ENCODE peak calls at places on chromosomes 11 and 22, in seven cellular contexts. One of them, this sample, is unnamed.

GRCh38 chr22:49751318-49751967 is 76.2 kb downstream of the BRD1 start:
- DNase-seq in T follicular helper cell: no peak
- DNase-seq in WTC11: no peak
- DNase-seq in neural progenitor cell: no peak
- DNase-seq in ELF-1: no peak
- DNase-seq in SHP77 treated with DMSO at 0.1 percent for 48 hours: no peak
- DNase-seq in stimulated activated CD8-positive, alpha-beta memory T cell treated with anti-CD3 and anti-CD28 coated beads, Interleukin-7, amount 100 ng/mL, for 4 hours: no peak
- DNase-seq in this sample: no peak

GRCh38 chr11:104163100-104164027 is 583 bp downstream of the PDGFD start:
- DNase-seq in T follicular helper cell: no peak
- DNase-seq in WTC11: peak; percentile 48
- DNase-seq in neural progenitor cell: peak; percentile 48
- DNase-seq in ELF-1: peak; percentile 29
- DNase-seq in SHP77 treated with DMSO at 0.1 percent for 48 hours: no peak
- DNase-seq in stimulated activated CD8-positive, alpha-beta memory T cell treated with anti-CD3 and anti-CD28 coated beads, Interleukin-7, amount 100 ng/mL, for 4 hours: no peak
- DNase-seq in this sample: no peak

GRCh38 chr11:73331138-73331916 is 23.3 kb downstream of the ARHGEF17 start:
- DNase-seq in T follicular helper cell: no peak
- DNase-seq in WTC11: peak; percentile 88
- DNase-seq in neural progenitor cell: peak; percentile 95
- DNase-seq in ELF-1: peak; percentile 89
- DNase-seq in SHP77 treated with DMSO at 0.1 percent for 48 hours: no peak
- DNase-seq in stimulated activated CD8-positive, alpha-beta memory T cell treated with anti-CD3 and anti-CD28 coated beads, Interleukin-7, amount 100 ng/mL, for 4 hours: no peak
- DNase-seq in this sample: no peak

GRCh38 chr22:39351689-39352214 is 2.0 kb downstream of the SYNGR1 start:
- DNase-seq in T follicular helper cell: no peak
- DNase-seq in WTC11: peak; percentile 44
- DNase-seq in neural progenitor cell: no peak
- DNase-seq in ELF-1: peak; percentile 78
- DNase-seq in SHP77 treated with DMSO at 0.1 percent for 48 hours: no peak
- DNase-seq in stimulated activated CD8-positive, alpha-beta memory T cell treated with anti-CD3 and anti-CD28 coated beads, Interleukin-7, amount 100 ng/mL, for 4 hours: no peak
- DNase-seq in this sample: no peak

GRCh38 chr22:36546092-36546804 is 17.3 kb upstream of the EIF3D start:
- DNase-seq in T follicular helper cell: no peak
- DNase-seq in WTC11: peak; percentile 79
- DNase-seq in neural progenitor cell: peak; percentile 88
- DNase-seq in ELF-1: peak; percentile 76
- DNase-seq in SHP77 treated with DMSO at 0.1 percent for 48 hours: peak; percentile 39
- DNase-seq in stimulated activated CD8-positive, alpha-beta memory T cell treated with anti-CD3 and anti-CD28 coated beads, Interleukin-7, amount 100 ng/mL, for 4 hours: no peak
- DNase-seq in this sample: no peak

GRCh38 chr22:23117890-23118646 is 23.7 kb downstream of the RSPH14 start:
- DNase-seq in T follicular helper cell: no peak
- DNase-seq in WTC11: no peak
- DNase-seq in neural progenitor cell: no peak
- DNase-seq in ELF-1: peak; percentile 49
- DNase-seq in SHP77 treated with DMSO at 0.1 percent for 48 hours: no peak
- DNase-seq in stimulated activated CD8-positive, alpha-beta memory T cell treated with anti-CD3 and anti-CD28 coated beads, Interleukin-7, amount 100 ng/mL, for 4 hours: no peak
- DNase-seq in this sample: no peak

GRCh38 chr11:1027483-1028290 is 8.8 kb downstream of the MUC6 start:
- DNase-seq in T follicular helper cell: no peak
- DNase-seq in WTC11: no peak
- DNase-seq in neural progenitor cell: no peak
- DNase-seq in ELF-1: no peak
- DNase-seq in SHP77 treated with DMSO at 0.1 percent for 48 hours: no peak
- DNase-seq in stimulated activated CD8-positive, alpha-beta memory T cell treated with anti-CD3 and anti-CD28 coated beads, Interleukin-7, amount 100 ng/mL, for 4 hours: no peak
- DNase-seq in this sample: no peak

GRCh38 chr11:76798202-76798581 is 15.0 kb downstream of the TSKU start:
- DNase-seq in T follicular helper cell: no peak
- DNase-seq in WTC11: no peak
- DNase-seq in neural progenitor cell: no peak
- DNase-seq in ELF-1: no peak
- DNase-seq in SHP77 treated with DMSO at 0.1 percent for 48 hours: no peak
- DNase-seq in stimulated activated CD8-positive, alpha-beta memory T cell treated with anti-CD3 and anti-CD28 coated beads, Interleukin-7, amount 100 ng/mL, for 4 hours: no peak
- DNase-seq in this sample: no peak

GRCh38 chr11:124610295-124610694 is 933 bp upstream of the PANX3 start:
- DNase-seq in T follicular helper cell: no peak
- DNase-seq in WTC11: no peak
- DNase-seq in neural progenitor cell: no peak
- DNase-seq in ELF-1: no peak
- DNase-seq in SHP77 treated with DMSO at 0.1 percent for 48 hours: no peak
- DNase-seq in stimulated activated CD8-positive, alpha-beta memory T cell treated with anti-CD3 and anti-CD28 coated beads, Interleukin-7, amount 100 ng/mL, for 4 hours: no peak
- DNase-seq in this sample: no peak

GRCh38 chr11:45285931-45286632 is at the start of gene SYT13:
- DNase-seq in T follicular helper cell: no peak
- DNase-seq in WTC11: peak; percentile 89
- DNase-seq in neural progenitor cell: peak; percentile 90
- DNase-seq in ELF-1: peak; percentile 72
- DNase-seq in SHP77 treated with DMSO at 0.1 percent for 48 hours: peak; percentile 44
- DNase-seq in stimulated activated CD8-positive, alpha-beta memory T cell treated with anti-CD3 and anti-CD28 coated beads, Interleukin-7, amount 100 ng/mL, for 4 hours: no peak
- DNase-seq in this sample: no peak

GRCh38 chr11:2303627-2304155 is 1.9 kb downstream of the TSPAN32 start:
- DNase-seq in T follicular helper cell: no peak
- DNase-seq in WTC11: no peak
- DNase-seq in neural progenitor cell: no peak
- DNase-seq in ELF-1: peak; percentile 23
- DNase-seq in SHP77 treated with DMSO at 0.1 percent for 48 hours: no peak
- DNase-seq in stimulated activated CD8-positive, alpha-beta memory T cell treated with anti-CD3 and anti-CD28 coated beads, Interleukin-7, amount 100 ng/mL, for 4 hours: no peak
- DNase-seq in this sample: no peak

This sample was measured in CD4-positive, alpha-beta T cell.